ENCODE peak calls at places on chromosomes 7 and 10, in four cellular contexts. E is mammary epithelial cell, B is SK-N-SH, A is HCT116. G is an unnamed sample.

GRCh38 chr7:99791667-99792356 is 7.8 kb upstream of the CYP3A4 start:
- DNase-seq in E (peak), B (no peak), A (no peak), G (no peak)

GRCh38 chr7:12741951-12742575 is 54.6 kb downstream of the ARL4A start:
- DNase-seq in E (peak), B (no peak), A (no peak), G (no peak)

GRCh38 chr7:44819292-44819691 is 22.8 kb downstream of the PPIA start:
- DNase-seq in E (no peak), B (peak), A (no peak), G (no peak)

GRCh38 chr10:77156406-77156879 is 481.2 kb downstream of the KCNMA1 start:
- DNase-seq in E (peak), B (no peak), A (no peak), G (no peak)

GRCh38 chr7:76283254-76284159 is 19.0 kb upstream of the HSPB1 start:
- DNase-seq in E (no peak), B (no peak), A (no peak), G (no peak)

GRCh38 chr10:94397549-94398370 is 4.6 kb upstream of the TBC1D12 start:
- DNase-seq in E (no peak), B (peak), A (no peak), G (no peak)

GRCh38 chr7:24129597-24129996 is 154.4 kb upstream of the NPY start:
- DNase-seq in E (peak), B (no peak), A (no peak), G (no peak)

GRCh38 chr7:44280636-44280992 is 44.8 kb downstream of the CAMK2B start:
- DNase-seq in E (no peak), B (peak), A (no peak), G (no peak)

GRCh38 chr7:6556196-6556595 is 4.9 kb upstream of the GRID2IP start:
- DNase-seq in E (no peak), B (no peak), A (no peak), G (peak)

GRCh38 chr7:114109299-114109698 is 190.5 kb upstream of the PPP1R3A start:
- DNase-seq in E (no peak), B (no peak), A (no peak), G (no peak)

GRCh38 chr10:101906586-101907183 is 63.1 kb upstream of the KCNIP2 start:
- DNase-seq in E (no peak), B (no peak), A (no peak), G (no peak)

GRCh38 chr10:80407836-80408197 is 534 bp upstream of the PRXL2A start:
- DNase-seq in E (peak), B (peak), A (peak), G (no peak)
- H2AFZ ChIP-seq in E (peak), B (peak), A (peak), G (no peak)

DNA sequence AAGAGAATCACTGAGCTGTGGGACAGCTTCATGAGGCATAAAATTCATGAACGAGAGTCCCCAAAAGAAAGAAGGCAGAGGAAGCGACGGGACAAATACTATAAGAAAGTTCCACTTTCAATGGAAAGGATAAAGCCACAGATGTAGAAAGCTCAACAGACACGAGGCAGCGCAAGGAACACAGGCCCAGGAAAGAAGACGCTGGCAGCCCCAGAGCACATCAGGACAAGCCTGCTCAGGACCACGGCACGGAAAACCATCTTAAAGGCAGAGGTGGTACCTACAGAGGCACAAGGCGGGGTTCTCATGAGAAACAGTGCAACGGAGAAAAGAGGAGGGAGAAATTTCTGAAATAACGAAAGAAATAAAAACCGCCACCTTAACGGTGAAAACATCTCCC is 273.4 kb downstream of the MAD1L1 start:
- DNase-seq in E (no peak), B (no peak), A (no peak), G (no peak)
- H3K27ac ChIP-seq in E (no peak), B (no peak), A (no peak), G (no peak)

DNA sequence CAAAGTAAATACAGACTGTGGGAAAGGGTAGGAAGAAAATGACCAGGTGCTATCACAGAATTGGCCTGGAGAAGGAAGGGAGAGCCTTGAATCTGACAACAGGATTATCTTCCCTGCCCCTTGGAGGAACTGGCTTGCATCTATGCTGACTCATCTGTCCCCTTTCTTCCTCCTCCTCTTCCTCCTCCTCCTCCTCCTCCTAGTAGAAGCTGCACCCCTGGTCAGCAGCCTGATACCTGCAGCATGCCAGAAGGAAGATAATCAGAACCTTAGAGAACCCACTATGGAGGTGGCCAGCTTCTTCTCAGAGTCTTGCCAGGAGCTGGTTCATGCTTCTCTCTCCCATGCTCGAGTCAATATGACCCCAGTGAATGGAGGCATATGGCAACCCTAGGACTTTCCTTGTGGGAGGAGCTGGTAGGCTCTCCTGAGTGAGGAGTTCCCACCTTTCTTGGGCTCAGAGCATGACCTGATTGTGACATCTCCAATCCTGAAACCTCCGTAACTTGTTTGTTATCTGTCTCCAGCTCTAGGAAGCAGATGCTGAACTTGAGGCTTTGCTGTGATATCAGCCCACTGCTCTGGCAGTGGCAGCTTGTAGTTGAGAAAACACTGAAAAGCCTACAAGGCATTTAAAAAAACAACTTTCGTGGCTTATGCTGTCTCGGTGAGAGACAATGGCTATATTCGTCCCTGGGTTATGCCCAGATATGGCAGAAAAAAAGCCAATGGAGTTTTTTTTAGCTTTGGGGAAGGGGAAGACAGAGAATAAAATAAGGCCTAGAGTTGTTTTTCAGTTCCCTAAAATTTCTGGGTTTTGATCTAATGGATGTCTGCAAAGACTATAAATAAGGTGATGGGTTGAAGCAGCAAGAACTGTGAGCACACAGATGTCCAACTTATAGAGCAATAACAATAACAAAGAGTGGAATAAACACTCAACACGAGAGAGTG is 60.6 kb downstream of the CDHR3 start:
- DNase-seq in E (no peak), B (no peak), A (no peak), G (peak)
- H3K4me3 ChIP-seq in E (no peak), B (no peak), A (no peak), G (no peak)

GRCh38 chr7:28921822-28922221 is 36.3 kb downstream of the TRIL start:
- DNase-seq in E (peak), B (peak), A (peak), G (peak)
- H2AFZ ChIP-seq in E (no peak), B (peak), A (peak), G (no peak)

GRCh38 chr10:78846770-78847169 is 222.0 kb upstream of the ZMIZ1 start:
- DNase-seq in E (no peak), B (peak), A (no peak), G (no peak)

GRCh38 chr10:78846071-78846470 is 222.7 kb upstream of the ZMIZ1 start:
- DNase-seq in E (no peak), B (no peak), A (no peak), G (no peak)

GRCh38 chr10:78849731-78850130 is 219.0 kb upstream of the ZMIZ1 start:
- DNase-seq in E (no peak), B (no peak), A (no peak), G (no peak)

GRCh38 chr10:78849115-78849514 is 219.7 kb upstream of the ZMIZ1 start:
- DNase-seq in E (no peak), B (no peak), A (no peak), G (no peak)

GRCh38 chr10:78847486-78847885 is 221.3 kb upstream of the ZMIZ1 start:
- DNase-seq in E (no peak), B (no peak), A (no peak), G (peak)
- H3K27ac ChIP-seq in E (no peak), B (no peak), A (no peak), G (peak)

GRCh38 chr10:21509391-21510217 is 15.9 kb downstream of the SKIDA1 start:
- DNase-seq in E (no peak), B (no peak), A (no peak), G (no peak)

GRCh38 chr10:21510218-21511070 is 15.0 kb downstream of the SKIDA1 start:
- DNase-seq in E (no peak), B (no peak), A (no peak), G (no peak)

GRCh38 chr10:21513035-21513434 is 12.4 kb downstream of the SKIDA1 start:
- DNase-seq in E (no peak), B (no peak), A (no peak), G (no peak)

GRCh38 chr10:21514101-21514807 is 11.2 kb downstream of the SKIDA1 start:
- DNase-seq in E (no peak), B (no peak), A (no peak), G (no peak)

GRCh38 chr10:21511931-21512330 is 13.6 kb downstream of the SKIDA1 start:
- DNase-seq in E (no peak), B (no peak), A (no peak), G (no peak)
- H3K4me3 ChIP-seq in E (no peak), B (no peak), A (no peak), G (no peak)